ENCODE peak calls at places on chromosome 10, in six cellular contexts. N is neuronal stem cell, R is IMR-90, M is mesenchymal stem cell, S is H1, C is trophoblast cell. Q is an unnamed sample.

GRCh38 chr10:22437620-22438588 is 92.6 kb downstream of the SPAG6 start:
- DNase-seq in C (no peak), M (no peak), R (peak), S (no peak), N (no peak), Q (no peak)

GRCh38 chr10:96279219-96279641 is 7.9 kb upstream of the BLNK start:
- DNase-seq in C (no peak), R (no peak), S (no peak), N (no peak), M (no peak), Q (no peak)

GRCh38 chr10:52879181-52879607 is 106.6 kb upstream of the MBL2 start:
- DNase-seq in R (peak), C (no peak), M (peak), N (no peak), S (no peak), Q (no peak)

GRCh38 chr10:121696854-121697253 is 98.6 kb upstream of the FGFR2 start:
- DNase-seq in S (peak), N (no peak), R (no peak), C (peak), M (peak), Q (peak)

GRCh38 chr10:127407551-127407950 is 141.6 kb upstream of the NPS start:
- DNase-seq in C (no peak), R (no peak), S (no peak), M (no peak), N (no peak), Q (no peak)

GRCh38 chr10:59892697-59893096 is 13.7 kb downstream of the CCDC6 start:
- DNase-seq in C (no peak), M (no peak), N (no peak), S (no peak), R (no peak), Q (no peak)

GRCh38 chr10:124232686-124233545 is 139.5 kb upstream of the CHST15 start:
- DNase-seq in N (no peak), M (no peak), S (no peak), R (no peak), C (no peak), Q (no peak)

GRCh38 chr10:100392686-100393003 is 45.6 kb downstream of the SCD start:
- DNase-seq in N (no peak), R (no peak), C (no peak), S (no peak), M (no peak), Q (no peak)

GRCh38 chr10:79981673-79982485 is 33.0 kb upstream of the SFTPD start:
- DNase-seq in S (peak), N (peak), C (peak), R (peak), M (peak), Q (peak)

GRCh38 chr10:91587710-91588638 is 44.9 kb downstream of the PPP1R3C start:
- DNase-seq in M (peak), N (no peak), S (no peak), R (peak), C (no peak), Q (no peak)

GRCh38 chr10:106278385-106278784 is 886.1 kb downstream of the SORCS1 start:
- DNase-seq in N (no peak), R (no peak), C (no peak), M (no peak), S (no peak), Q (no peak)

GRCh38 chr10:60646966-60647796 is 131.1 kb upstream of the CDK1 start:
- DNase-seq in R (peak), N (peak), S (no peak), M (peak), C (peak), Q (no peak)

GRCh38 chr10:72276013-72276387 is 2.3 kb downstream of the DDIT4 start:
- DNase-seq in C (no peak), S (no peak), N (no peak), M (no peak), R (no peak), Q (no peak)

GRCh38 chr10:24938076-24938475 is 14.3 kb downstream of the PRTFDC1 start:
- DNase-seq in S (no peak), M (no peak), R (no peak), C (no peak), N (no peak), Q (no peak)

GRCh38 chr10:2494386-2494785 is 573.0 kb upstream of the PFKP start:
- DNase-seq in S (no peak), M (peak), N (no peak), C (no peak), R (no peak), Q (no peak)

GRCh38 chr10:46091080-46091833 is 45.2 kb upstream of the MSMB start:
- DNase-seq in S (no peak), R (no peak), C (no peak), N (no peak), M (no peak), Q (no peak)

GRCh38 chr10:60096761-60097513 is 190.6 kb upstream of the CCDC6 start:
- DNase-seq in N (no peak), R (no peak), C (no peak), M (peak), S (no peak), Q (no peak)

GRCh38 chr10:31320598-31321211 is 1.7 kb downstream of the ZEB1 start:
- DNase-seq in C (peak), R (peak), N (peak), S (no peak), M (peak), Q (peak)

GRCh38 chr10:72612203-72612826 is 13.6 kb downstream of the MICU1 start:
- DNase-seq in M (peak), R (no peak), C (no peak), S (no peak), N (no peak), Q (no peak)

GRCh38 chr10:126671402-126671975 is 996 bp upstream of the C10orf90 start:
- DNase-seq in C (no peak), R (no peak), S (no peak), N (no peak), M (no peak), Q (no peak)

GRCh38 chr10:131668903-131669302 is 231.9 kb upstream of the PPP2R2D start:
- DNase-seq in N (no peak), S (no peak), M (no peak), R (no peak), C (no peak), Q (no peak)
- H2BK5ac ChIP-seq in N (no peak), S (no peak), M (no peak), R (no peak), C (no peak), Q (no peak)

GRCh38 chr10:119511828-119512515 is 30.5 kb downstream of the RGS10 start:
- DNase-seq in S (no peak), M (no peak), C (peak), R (no peak), N (no peak), Q (no peak)
- H3K4me2 ChIP-seq in S (no peak), M (no peak), C (no peak), R (no peak), N (no peak), Q (no peak)

DNA sequence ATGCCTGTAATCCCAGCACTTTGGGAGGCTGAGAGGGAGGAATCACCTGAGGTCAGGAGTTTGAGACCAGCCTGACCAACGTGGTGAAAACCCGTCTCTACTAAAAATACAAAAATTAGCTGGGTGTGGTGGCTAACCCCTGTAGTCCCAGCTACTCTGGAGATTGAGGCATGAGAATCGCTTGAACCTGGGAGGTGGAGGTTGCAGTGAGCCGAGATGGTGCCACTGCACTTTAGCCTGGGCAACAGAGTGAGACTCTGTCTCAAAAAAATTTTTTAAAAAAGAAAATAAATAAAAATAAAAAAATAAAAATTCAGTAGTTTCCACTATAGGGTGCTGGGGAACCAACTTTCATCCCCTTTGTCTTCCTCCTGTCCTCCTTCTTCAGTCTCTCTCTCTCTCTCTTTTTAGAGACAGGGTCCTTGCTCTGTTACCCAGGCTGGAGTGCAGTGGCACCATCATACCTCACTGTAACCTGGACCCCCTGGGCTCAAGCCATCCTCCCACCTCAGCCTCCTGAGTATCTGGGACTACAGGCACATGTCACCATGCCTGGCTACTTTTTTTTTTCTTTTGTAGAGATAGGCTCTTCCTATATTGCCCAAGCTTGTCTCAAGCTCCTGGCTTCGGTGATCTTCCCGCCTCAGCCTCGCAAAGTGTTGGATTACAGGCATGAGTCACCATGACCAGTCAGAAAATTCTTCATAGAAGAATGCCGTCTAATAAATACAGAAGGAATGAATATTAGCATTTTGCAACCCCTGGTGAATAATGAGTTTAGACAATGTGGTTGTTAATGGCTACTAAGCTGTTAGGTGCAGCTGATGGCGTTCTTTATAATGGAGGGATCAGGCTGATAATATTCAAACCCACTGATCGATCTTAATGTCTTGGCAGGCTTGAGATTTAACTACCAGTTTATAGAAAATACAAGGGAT is 20.6 kb downstream of the RBM20 start:
- DNase-seq in R (peak), S (no peak), M (peak), N (no peak), C (peak), Q (no peak)
- H2AFZ ChIP-seq in R (no peak), S (no peak), M (no peak), N (no peak), C (no peak), Q (no peak)

GRCh38 chr10:3681642-3682554 is 103.1 kb downstream of the KLF6 start:
- DNase-seq in R (no peak), C (no peak), M (no peak), S (no peak), N (no peak), Q (no peak)
- H2BK5ac ChIP-seq in R (no peak), C (no peak), M (no peak), S (no peak), N (no peak), Q (no peak)

GRCh38 chr10:116147162-116147906 is 125.7 kb downstream of the GFRA1 start:
- DNase-seq in N (no peak), M (no peak), R (no peak), S (no peak), C (no peak), Q (no peak)

GRCh38 chr10:116138897-116139296 is 134.1 kb downstream of the GFRA1 start:
- DNase-seq in N (no peak), R (no peak), M (no peak), S (no peak), C (no peak), Q (no peak)

GRCh38 chr10:116146374-116146773 is 126.6 kb downstream of the GFRA1 start:
- DNase-seq in S (no peak), M (peak), C (no peak), N (no peak), R (peak), Q (no peak)

GRCh38 chr10:116139886-116140285 is 133.1 kb downstream of the GFRA1 start:
- DNase-seq in N (no peak), M (no peak), C (no peak), S (no peak), R (no peak), Q (no peak)

GRCh38 chr10:116143673-116144072 is 129.3 kb downstream of the GFRA1 start:
- DNase-seq in N (no peak), R (no peak), M (no peak), C (no peak), S (no peak), Q (no peak)
- H3K4me2 ChIP-seq in N (no peak), R (no peak), M (no peak), C (no peak), S (no peak), Q (no peak)

DNA sequence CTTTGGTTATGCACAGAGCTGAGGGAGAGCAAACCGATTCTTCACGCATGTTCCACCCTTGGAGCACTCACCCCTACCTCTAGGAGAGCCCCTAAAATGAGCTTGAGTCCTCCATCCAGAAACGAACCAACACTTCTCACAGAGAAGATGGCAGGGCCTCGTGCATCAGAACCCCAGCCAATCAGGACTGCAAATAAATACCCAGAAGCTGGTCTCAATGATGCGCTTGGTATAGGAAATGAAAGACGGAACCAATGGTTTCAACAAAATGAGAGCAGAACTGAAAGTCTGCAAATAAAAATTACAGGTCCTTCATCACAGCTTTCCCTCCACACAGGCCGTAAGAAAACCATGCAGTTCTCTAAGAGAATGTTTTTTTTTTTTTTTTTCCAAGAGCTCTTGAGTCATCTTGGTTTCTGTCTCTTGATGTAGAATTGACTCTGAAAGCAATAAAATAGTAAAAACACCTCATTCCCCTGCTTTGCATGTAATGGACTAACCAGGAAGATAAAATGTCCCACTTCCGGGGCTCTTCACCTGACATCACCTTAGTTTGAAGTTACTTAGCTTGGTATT is 23.8 kb downstream of the KLF6 start:
- DNase-seq in S (no peak), M (peak), C (no peak), R (peak), N (no peak), Q (no peak)
- H2AFZ ChIP-seq in S (no peak), M (no peak), C (no peak), R (no peak), N (no peak), Q (no peak)

GRCh38 chr10:74947781-74948401 is 121.5 kb downstream of the KAT6B start:
- DNase-seq in S (no peak), M (no peak), C (no peak), R (no peak), N (no peak), Q (no peak)

GRCh38 chr10:74949843-74950765 is 123.7 kb downstream of the KAT6B start:
- DNase-seq in C (no peak), R (peak), S (no peak), M (peak), N (no peak), Q (no peak)

GRCh38 chr10:74953214-74953613 is 126.8 kb downstream of the KAT6B start:
- DNase-seq in S (no peak), R (no peak), N (no peak), C (no peak), M (no peak), Q (no peak)

GRCh38 chr10:74949024-74949423 is 122.6 kb downstream of the KAT6B start:
- DNase-seq in N (no peak), R (peak), S (no peak), C (peak), M (no peak), Q (no peak)

GRCh38 chr10:74949434-74949833 is 123.0 kb downstream of the KAT6B start:
- DNase-seq in S (no peak), N (no peak), M (no peak), R (peak), C (no peak), Q (no peak)
- H2BK5ac ChIP-seq in S (no peak), N (no peak), M (no peak), R (peak), C (no peak), Q (no peak)